ENCODE peak calls at places on chromosomes 3 and 15, in nine cellular contexts. C, N, O, J, T, G, E, Q and U are unnamed samples.

GRCh38 chr3:66452247-66453040 is 48.4 kb downstream of the LRIG1 start:
- DNase-seq in E (no peak), C (no peak), Q (no peak), O (no peak), N (no peak), G (no peak), T (peak; percentile 40), J (no peak), U (no peak)

GRCh38 chr3:58754074-58754473 is 87.5 kb upstream of the FAM3D start:
- DNase-seq in O (no peak), Q (no peak), C (no peak), T (no peak), J (no peak), N (no peak), G (peak; percentile 36), E (no peak), U (no peak)

GRCh38 chr15:33135355-33135781 is 59.1 kb downstream of the FMN1 start:
- DNase-seq in C (no peak), J (no peak), T (no peak), N (peak; percentile 41), G (no peak), Q (no peak), O (no peak), E (no peak), U (no peak)

GRCh38 chr3:124512881-124513609 is 217.2 kb upstream of the UMPS start:
- DNase-seq in G (no peak), J (no peak), C (peak; percentile 8), T (no peak), O (no peak), E (no peak), Q (no peak), N (no peak), U (peak; percentile 39)

GRCh38 chr3:194003128-194004057 is 132.6 kb upstream of the HES1 start:
- DNase-seq in Q (no peak), G (peak; percentile 51), C (peak; percentile 93), O (no peak), T (peak; percentile 92), N (peak; percentile 86), E (peak; percentile 85), J (peak; percentile 47), U (peak; percentile 95)

GRCh38 chr15:83292317-83292716 is 7.9 kb upstream of the BNC1 start:
- DNase-seq in Q (no peak), J (no peak), E (no peak), N (no peak), G (no peak), T (no peak), O (no peak), C (no peak), U (no peak)

GRCh38 chr3:157479464-157480243 is 23.6 kb downstream of the VEPH1 start:
- DNase-seq in G (no peak), C (no peak), T (no peak), N (no peak), E (no peak), O (no peak), J (no peak), Q (no peak), U (no peak)

GRCh38 chr15:57923311-57923710 is 142.2 kb downstream of the ALDH1A2 start:
- DNase-seq in T (no peak), C (no peak), Q (no peak), O (no peak), N (peak; percentile 32), G (no peak), J (no peak), E (no peak), U (no peak)

GRCh38 chr3:38022887-38023709 is 6.3 kb downstream of the PLCD1 start:
- DNase-seq in T (no peak), Q (no peak), N (no peak), O (no peak), G (no peak), E (peak; percentile 21), J (no peak), C (no peak), U (no peak)

GRCh38 chr3:126155280-126155640 is 25.1 kb downstream of the ALDH1L1 start:
- DNase-seq in T (no peak), N (no peak), C (no peak), E (no peak), Q (no peak), G (no peak), J (no peak), O (no peak), U (no peak)

GRCh38 chr3:74287557-74287956 is 326.9 kb downstream of the CNTN3 start:
- DNase-seq in C (no peak), Q (no peak), T (no peak), E (no peak), G (no peak), J (no peak), N (no peak), O (no peak), U (no peak)

GRCh38 chr3:172211123-172211522 is 171.7 kb downstream of the FNDC3B start:
- DNase-seq in Q (no peak), T (no peak), E (no peak), O (no peak), J (no peak), C (no peak), N (peak; percentile 28), G (no peak), U (no peak)

GRCh38 chr15:58014470-58014869 is 51.0 kb downstream of the ALDH1A2 start:
- DNase-seq in G (no peak), O (no peak), T (no peak), J (no peak), E (no peak), C (no peak), Q (no peak), N (no peak), U (no peak)

GRCh38 chr15:65623103-65623502 is 1.4 kb downstream of the SLC24A1 start:
- DNase-seq in C (no peak), E (no peak), O (no peak), G (no peak), Q (no peak), N (no peak), T (no peak), J (no peak), U (no peak)

GRCh38 chr3:78734048-78734637 is 1033.7 kb downstream of the ROBO1 start:
- DNase-seq in O (no peak), T (no peak), E (no peak), N (peak; percentile 54), G (no peak), J (no peak), C (no peak), Q (no peak), U (no peak)

GRCh38 chr15:37059051-37059450 is 41.3 kb downstream of the MEIS2 start:
- DNase-seq in Q (no peak), G (no peak), O (no peak), C (no peak), J (peak; percentile 73), N (peak; percentile 83), E (no peak), T (no peak), U (no peak)

GRCh38 chr15:77797270-77797669 is 164.6 kb upstream of the LINGO1 start:
- DNase-seq in J (no peak), C (no peak), N (no peak), T (no peak), G (peak; percentile 34), Q (no peak), E (no peak), O (no peak), U (no peak)

GRCh38 chr15:79167776-79168175 is 77.2 kb upstream of the RASGRF1 start:
- DNase-seq in O (no peak), N (no peak), E (no peak), Q (no peak), T (no peak), C (no peak), J (no peak), G (no peak), U (no peak)

GRCh38 chr15:77497942-77498361 is 77.3 kb downstream of the HMG20A start:
- DNase-seq in G (no peak), J (no peak), C (no peak), E (no peak), Q (peak; percentile 55), T (no peak), O (no peak), N (no peak), U (no peak)

GRCh38 chr15:58678683-58679082 is 70.8 kb downstream of the ADAM10 start:
- DNase-seq in G (no peak), C (no peak), E (no peak), Q (no peak), J (no peak), N (no peak), O (no peak), T (no peak), U (no peak)

GRCh38 chr15:79629687-79630086 is 197.6 kb downstream of the MINAR1 start:
- DNase-seq in C (no peak), Q (no peak), J (no peak), O (no peak), T (no peak), N (peak; percentile 11), E (no peak), G (no peak), U (peak; percentile 19)

GRCh38 chr3:12175844-12176453 is 17.2 kb upstream of the TIMP4 start:
- DNase-seq in Q (peak; percentile 70), O (no peak), E (peak; percentile 75), T (peak; percentile 65), J (no peak), C (peak; percentile 77), G (peak; percentile 54), N (peak; percentile 59), U (peak; percentile 58)